ENCODE peak calls at places on chromosomes 6 and 20, in six cellular contexts. One of them, this sample, is unnamed.
A peak's percentile ranks its signal among the peaks of the same experiment; 100 is the strongest.

GRCh38 chr6:1575213-1576041 is 34.3 kb upstream of the FOXC1 start:
- DNase-seq in right atrium auricular region: no peak
- DNase-seq in heart right ventricle: peak; percentile 54
- DNase-seq in cardiac muscle cell: peak; percentile 30
- DNase-seq in lower lobe of right lung: no peak
- DNase-seq in tibial artery: peak; percentile 90
- DNase-seq in this sample: no peak

GRCh38 chr6:138194221-138194620 is 24.1 kb downstream of the PBOV1 start:
- DNase-seq in right atrium auricular region: no peak
- DNase-seq in heart right ventricle: no peak
- DNase-seq in cardiac muscle cell: no peak
- DNase-seq in lower lobe of right lung: peak; percentile 65
- DNase-seq in tibial artery: no peak
- DNase-seq in this sample: no peak

GRCh38 chr6:141443668-141444067 is 689.1 kb upstream of the GJE1 start:
- DNase-seq in right atrium auricular region: no peak
- DNase-seq in heart right ventricle: no peak
- DNase-seq in cardiac muscle cell: no peak
- DNase-seq in lower lobe of right lung: no peak
- DNase-seq in tibial artery: no peak
- DNase-seq in this sample: peak; percentile 48

GRCh38 chr20:8932192-8933150 is 136.4 kb upstream of the PLCB4 start:
- DNase-seq in right atrium auricular region: no peak
- DNase-seq in heart right ventricle: peak; percentile 12
- DNase-seq in cardiac muscle cell: no peak
- DNase-seq in lower lobe of right lung: no peak
- DNase-seq in tibial artery: no peak
- DNase-seq in this sample: peak; percentile 85

GRCh38 chr6:129497591-129498555 is 212.1 kb downstream of the ARHGAP18 start:
- DNase-seq in right atrium auricular region: no peak
- DNase-seq in heart right ventricle: no peak
- DNase-seq in cardiac muscle cell: peak; percentile 39
- DNase-seq in lower lobe of right lung: no peak
- DNase-seq in tibial artery: no peak
- DNase-seq in this sample: no peak

GRCh38 chr6:36865835-36866234 is 8.8 kb downstream of the PPIL1 start:
- DNase-seq in right atrium auricular region: no peak
- DNase-seq in heart right ventricle: no peak
- DNase-seq in cardiac muscle cell: no peak
- DNase-seq in lower lobe of right lung: no peak
- DNase-seq in tibial artery: no peak
- DNase-seq in this sample: no peak

GRCh38 chr6:5996701-5997419 is 9.9 kb downstream of the NRN1 start:
- DNase-seq in right atrium auricular region: no peak
- DNase-seq in heart right ventricle: peak; percentile 8
- DNase-seq in cardiac muscle cell: peak; percentile 43
- DNase-seq in lower lobe of right lung: peak; percentile 62
- DNase-seq in tibial artery: no peak
- DNase-seq in this sample: peak; percentile 45

GRCh38 chr6:97841763-97842162 is 558.7 kb upstream of the MMS22L start:
- DNase-seq in right atrium auricular region: no peak
- DNase-seq in heart right ventricle: no peak
- DNase-seq in cardiac muscle cell: no peak
- DNase-seq in lower lobe of right lung: no peak
- DNase-seq in tibial artery: no peak
- DNase-seq in this sample: no peak

GRCh38 chr6:971981-972640 is 279.2 kb upstream of the EXOC2 start:
- DNase-seq in right atrium auricular region: no peak
- DNase-seq in heart right ventricle: no peak
- DNase-seq in cardiac muscle cell: no peak
- DNase-seq in lower lobe of right lung: no peak
- DNase-seq in tibial artery: no peak
- DNase-seq in this sample: peak; percentile 85

GRCh38 chr20:55251170-55251569 is 754.1 kb downstream of the CBLN4 start:
- DNase-seq in right atrium auricular region: no peak
- DNase-seq in heart right ventricle: no peak
- DNase-seq in cardiac muscle cell: no peak
- DNase-seq in lower lobe of right lung: no peak
- DNase-seq in tibial artery: no peak
- DNase-seq in this sample: no peak

GRCh38 chr6:90643366-90643765 is 56.5 kb upstream of the MAP3K7 start:
- DNase-seq in right atrium auricular region: no peak
- DNase-seq in heart right ventricle: no peak
- DNase-seq in cardiac muscle cell: no peak
- DNase-seq in lower lobe of right lung: no peak
- DNase-seq in tibial artery: no peak
- DNase-seq in this sample: no peak

GRCh38 chr6:148296746-148297145 is 45.9 kb upstream of the SASH1 start:
- DNase-seq in right atrium auricular region: no peak
- DNase-seq in heart right ventricle: no peak
- DNase-seq in cardiac muscle cell: no peak
- DNase-seq in lower lobe of right lung: no peak
- DNase-seq in tibial artery: no peak
- DNase-seq in this sample: peak; percentile 23

GRCh38 chr6:77883849-77884248 is 231.0 kb downstream of the MEI4 start:
- DNase-seq in right atrium auricular region: no peak
- DNase-seq in heart right ventricle: no peak
- DNase-seq in cardiac muscle cell: no peak
- DNase-seq in lower lobe of right lung: no peak
- DNase-seq in tibial artery: no peak
- DNase-seq in this sample: no peak

GRCh38 chr20:4875578-4876067 is 125.7 kb downstream of the SLC23A2 start:
- DNase-seq in right atrium auricular region: no peak
- DNase-seq in heart right ventricle: no peak
- DNase-seq in cardiac muscle cell: peak; percentile 8
- DNase-seq in lower lobe of right lung: no peak
- DNase-seq in tibial artery: no peak
- DNase-seq in this sample: no peak

GRCh38 chr6:31418251-31418650 is 14.9 kb downstream of the MICA start:
- DNase-seq in right atrium auricular region: no peak
- DNase-seq in heart right ventricle: no peak
- DNase-seq in cardiac muscle cell: no peak
- DNase-seq in lower lobe of right lung: no peak
- DNase-seq in tibial artery: no peak
- DNase-seq in this sample: no peak

GRCh38 chr6:56714982-56715456 is 72.3 kb upstream of the DST start:
- DNase-seq in right atrium auricular region: no peak
- DNase-seq in heart right ventricle: no peak
- DNase-seq in cardiac muscle cell: no peak
- DNase-seq in lower lobe of right lung: no peak
- DNase-seq in tibial artery: no peak
- DNase-seq in this sample: peak; percentile 68

GRCh38 chr6:169250660-169251059 is 3.0 kb downstream of the THBS2 start:
- DNase-seq in right atrium auricular region: peak; percentile 79
- DNase-seq in heart right ventricle: no peak
- DNase-seq in cardiac muscle cell: no peak
- DNase-seq in lower lobe of right lung: no peak
- DNase-seq in tibial artery: peak; percentile 85
- DNase-seq in this sample: peak; percentile 72

DNA sequence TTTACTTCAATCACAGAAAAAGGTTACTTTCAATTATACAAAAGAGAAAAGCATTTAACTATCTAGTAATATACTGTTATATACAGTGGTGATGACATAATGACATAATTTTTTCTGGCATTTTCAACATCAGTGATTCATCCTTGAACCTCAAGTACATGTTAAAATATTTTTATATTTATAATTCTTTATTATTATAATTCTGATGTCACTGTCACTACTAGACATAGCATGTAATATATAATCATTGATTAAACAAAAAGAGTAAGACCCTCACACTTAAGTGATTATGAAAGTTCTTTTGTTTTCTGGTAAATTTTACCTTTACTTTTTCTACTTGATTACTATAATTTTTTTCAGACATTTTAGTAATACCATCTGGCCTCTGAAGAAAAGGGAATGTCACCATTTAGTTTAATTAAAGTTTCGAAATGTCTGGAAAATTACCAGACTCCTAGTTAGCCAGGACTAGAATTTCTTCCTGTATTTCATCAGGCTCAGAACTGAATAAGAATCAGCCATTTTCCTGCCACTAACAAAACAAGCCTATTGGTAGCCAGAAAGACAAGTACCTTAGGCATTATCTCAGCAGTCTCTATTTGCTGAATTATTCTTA is 71.5 kb downstream of the FILIP1 start:
- DNase-seq in right atrium auricular region: no peak
- DNase-seq in heart right ventricle: no peak
- DNase-seq in cardiac muscle cell: no peak
- DNase-seq in lower lobe of right lung: no peak
- DNase-seq in tibial artery: no peak
- DNase-seq in this sample: peak; percentile 80
- H3K4me3 ChIP-seq in right atrium auricular region: no peak overlapping the region
- H3K4me3 ChIP-seq in heart right ventricle: no peak overlapping the region
- H3K4me3 ChIP-seq in cardiac muscle cell: no peak overlapping the region
- H3K4me3 ChIP-seq in lower lobe of right lung: no peak overlapping the region
- H3K4me3 ChIP-seq in tibial artery: no peak overlapping the region
- H3K4me3 ChIP-seq in this sample: no peak overlapping the region

GRCh38 chr6:44257007-44257752 is at the start of gene SLC35B2:
- DNase-seq in right atrium auricular region: no peak
- DNase-seq in heart right ventricle: peak; percentile 68
- DNase-seq in cardiac muscle cell: peak; percentile 83
- DNase-seq in lower lobe of right lung: peak; percentile 75
- DNase-seq in tibial artery: peak; percentile 82
- DNase-seq in this sample: peak; percentile 88
- H3K4me1 ChIP-seq in right atrium auricular region: peaks cover 20% of the 10 kb centered on the region
- H3K4me1 ChIP-seq in heart right ventricle: peaks cover 22% of the 10 kb centered on the region
- H3K4me1 ChIP-seq in cardiac muscle cell: no peaks in the 10 kb centered on the region
- H3K4me1 ChIP-seq in lower lobe of right lung: peaks cover 41% of the 10 kb centered on the region
- H3K4me1 ChIP-seq in tibial artery: peaks cover 18% of the 10 kb centered on the region
- H3K4me1 ChIP-seq in this sample: peaks cover 15% of the 10 kb centered on the region

GRCh38 chr6:170437719-170438401 is 115.2 kb downstream of the PSMB1 start:
- DNase-seq in right atrium auricular region: no peak
- DNase-seq in heart right ventricle: no peak
- DNase-seq in cardiac muscle cell: no peak
- DNase-seq in lower lobe of right lung: no peak
- DNase-seq in tibial artery: peak; percentile 19
- DNase-seq in this sample: no peak

GRCh38 chr6:170439366-170440351 is 113.4 kb downstream of the PSMB1 start:
- DNase-seq in right atrium auricular region: no peak
- DNase-seq in heart right ventricle: no peak
- DNase-seq in cardiac muscle cell: no peak
- DNase-seq in lower lobe of right lung: no peak
- DNase-seq in tibial artery: no peak
- DNase-seq in this sample: no peak

GRCh38 chr6:170438861-170439260 is 114.2 kb downstream of the PSMB1 start:
- DNase-seq in right atrium auricular region: no peak
- DNase-seq in heart right ventricle: no peak
- DNase-seq in cardiac muscle cell: no peak
- DNase-seq in lower lobe of right lung: no peak
- DNase-seq in tibial artery: peak; percentile 33
- DNase-seq in this sample: no peak

GRCh38 chr6:170440437-170440836 is 112.7 kb downstream of the PSMB1 start:
- DNase-seq in right atrium auricular region: no peak
- DNase-seq in heart right ventricle: no peak
- DNase-seq in cardiac muscle cell: no peak
- DNase-seq in lower lobe of right lung: no peak
- DNase-seq in tibial artery: no peak
- DNase-seq in this sample: no peak

DNA sequence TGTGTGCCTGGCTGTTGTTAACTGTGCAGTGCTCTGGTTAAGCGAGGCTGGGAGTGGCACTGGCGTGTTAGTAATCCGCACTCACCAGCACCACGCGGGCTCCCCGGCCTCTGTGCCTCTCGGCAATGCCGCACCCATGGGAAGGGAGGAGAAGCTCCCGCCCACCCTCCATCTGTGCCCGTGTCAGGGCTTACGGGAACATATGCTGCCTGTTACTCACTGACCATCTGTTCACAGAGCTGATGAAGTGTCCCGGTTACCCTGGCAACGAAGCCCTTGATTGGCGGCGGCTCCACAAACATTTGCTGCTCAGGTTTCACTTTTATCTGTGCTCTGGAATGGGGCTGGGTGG is 114.7 kb downstream of the PSMB1 start:
- DNase-seq in right atrium auricular region: peak; percentile 86
- DNase-seq in heart right ventricle: peak; percentile 71
- DNase-seq in cardiac muscle cell: peak; percentile 93
- DNase-seq in lower lobe of right lung: peak; percentile 79
- DNase-seq in tibial artery: peak; percentile 74
- DNase-seq in this sample: peak; percentile 99
- H3K4me3 ChIP-seq in right atrium auricular region: peak overlapping the region; percentile 32
- H3K4me3 ChIP-seq in heart right ventricle: peak overlapping the region; percentile 14
- H3K4me3 ChIP-seq in cardiac muscle cell: no peak overlapping the region
- H3K4me3 ChIP-seq in lower lobe of right lung: peak overlapping the region; percentile 33
- H3K4me3 ChIP-seq in tibial artery: peak overlapping the region; percentile 43
- H3K4me3 ChIP-seq in this sample: peak overlapping the region; percentile 67

GRCh38 chr20:49411221-49411925 is 71.1 kb downstream of the KCNB1 start:
- DNase-seq in right atrium auricular region: no peak
- DNase-seq in heart right ventricle: no peak
- DNase-seq in cardiac muscle cell: no peak
- DNase-seq in lower lobe of right lung: no peak
- DNase-seq in tibial artery: no peak
- DNase-seq in this sample: no peak
- H3K4me1 ChIP-seq in right atrium auricular region: no peaks in the 10 kb centered on the region
- H3K4me1 ChIP-seq in heart right ventricle: no peaks in the 10 kb centered on the region
- H3K4me1 ChIP-seq in cardiac muscle cell: no peaks in the 10 kb centered on the region
- H3K4me1 ChIP-seq in lower lobe of right lung: no peaks in the 10 kb centered on the region
- H3K4me1 ChIP-seq in tibial artery: peaks cover 30% of the 10 kb centered on the region
- H3K4me1 ChIP-seq in this sample: no peaks in the 10 kb centered on the region